ENCODE peak calls at places on chromosomes 2 and 18, in four cellular contexts. One of them, this sample, is unnamed.

GRCh38 chr2:229475753-229476152 is 204.7 kb upstream of the PID1 start:
- DNase-seq in colonic mucosa: no peak
- DNase-seq in fibroblast of lung: peak
- DNase-seq in cardiac fibroblast: no peak
- DNase-seq in this sample: no peak

GRCh38 chr2:99473496-99474083 is 16.2 kb downstream of the REV1 start:
- DNase-seq in cardiac fibroblast: no peak
- DNase-seq in fibroblast of lung: no peak
- DNase-seq in colonic mucosa: no peak
- DNase-seq in this sample: no peak

GRCh38 chr2:120442541-120442922 is 96.6 kb downstream of the INHBB start:
- DNase-seq in cardiac fibroblast: no peak
- DNase-seq in fibroblast of lung: no peak
- DNase-seq in colonic mucosa: no peak
- DNase-seq in this sample: no peak

GRCh38 chr2:78993518-78994148 is 31.9 kb upstream of the REG3G start:
- DNase-seq in cardiac fibroblast: no peak
- DNase-seq in fibroblast of lung: no peak
- DNase-seq in colonic mucosa: no peak
- DNase-seq in this sample: no peak

GRCh38 chr18:60549338-60549960 is 176.9 kb upstream of the MC4R start:
- DNase-seq in fibroblast of lung: peak
- DNase-seq in colonic mucosa: no peak
- DNase-seq in cardiac fibroblast: peak
- DNase-seq in this sample: peak

GRCh38 chr2:240291337-240291751 is 144.1 kb upstream of the GPC1 start:
- DNase-seq in cardiac fibroblast: no peak
- DNase-seq in fibroblast of lung: no peak
- DNase-seq in colonic mucosa: no peak
- DNase-seq in this sample: no peak

GRCh38 chr2:39156107-39156506 is 35.3 kb upstream of the SOS1 start:
- DNase-seq in fibroblast of lung: peak
- DNase-seq in colonic mucosa: no peak
- DNase-seq in cardiac fibroblast: peak
- DNase-seq in this sample: no peak

GRCh38 chr2:230947908-230948365 is 22.9 kb upstream of the GPR55 start:
- DNase-seq in colonic mucosa: no peak
- DNase-seq in fibroblast of lung: no peak
- DNase-seq in cardiac fibroblast: no peak
- DNase-seq in this sample: no peak

GRCh38 chr18:10400534-10400933 is 53.9 kb upstream of the APCDD1 start:
- DNase-seq in colonic mucosa: no peak
- DNase-seq in fibroblast of lung: no peak
- DNase-seq in cardiac fibroblast: no peak
- DNase-seq in this sample: no peak

GRCh38 chr2:168145598-168145997 is 101.8 kb downstream of the STK39 start:
- DNase-seq in colonic mucosa: no peak
- DNase-seq in cardiac fibroblast: no peak
- DNase-seq in fibroblast of lung: no peak
- DNase-seq in this sample: no peak

GRCh38 chr18:34809697-34810096 is 99.6 kb downstream of the DTNA start:
- DNase-seq in fibroblast of lung: peak
- DNase-seq in colonic mucosa: peak
- DNase-seq in cardiac fibroblast: peak
- DNase-seq in this sample: peak

GRCh38 chr18:58727776-58728500 is 56.7 kb downstream of the MALT1 start:
- DNase-seq in fibroblast of lung: peak
- DNase-seq in colonic mucosa: no peak
- DNase-seq in cardiac fibroblast: peak
- DNase-seq in this sample: no peak

GRCh38 chr2:45468279-45468678 is 142.8 kb downstream of the SRBD1 start:
- DNase-seq in cardiac fibroblast: no peak
- DNase-seq in fibroblast of lung: no peak
- DNase-seq in colonic mucosa: no peak
- DNase-seq in this sample: no peak

GRCh38 chr18:51092097-51092496 is 62.1 kb downstream of the SMAD4 start:
- DNase-seq in cardiac fibroblast: no peak
- DNase-seq in fibroblast of lung: no peak
- DNase-seq in colonic mucosa: no peak
- DNase-seq in this sample: no peak

GRCh38 chr2:223929575-223930001 is 15.5 kb downstream of the WDFY1 start:
- DNase-seq in cardiac fibroblast: no peak
- DNase-seq in colonic mucosa: no peak
- DNase-seq in fibroblast of lung: no peak
- DNase-seq in this sample: no peak

GRCh38 chr2:84969511-84970265 is 1.3 kb upstream of the KCMF1 start:
- DNase-seq in cardiac fibroblast: peak
- DNase-seq in fibroblast of lung: peak
- DNase-seq in colonic mucosa: peak
- DNase-seq in this sample: peak

GRCh38 chr2:74333175-74333574 is 10.0 kb downstream of the SLC4A5 start:
- DNase-seq in fibroblast of lung: peak
- DNase-seq in colonic mucosa: peak
- DNase-seq in cardiac fibroblast: peak
- DNase-seq in this sample: peak